ENCODE peak calls at places on chromosomes 13 and 19, in four cellular contexts. O is breast epithelium, K is tibial nerve, I is cardiac muscle cell. B is an unnamed sample.

GRCh38 chr13:20127563-20128458 is 33.0 kb downstream of the GJA3 start:
- DNase-seq in O (peak), K (peak), I (peak), B (no peak)

GRCh38 chr13:100872761-100873160 is 198.2 kb upstream of the TMTC4 start:
- DNase-seq in I (no peak), O (no peak), K (no peak), B (no peak)

GRCh38 chr19:13621413-13621812 is 115.1 kb upstream of the CACNA1A start:
- DNase-seq in O (peak), I (peak), K (no peak), B (peak)

GRCh38 chr19:47226426-47227346 is 4.3 kb downstream of the BBC3 start:
- DNase-seq in O (peak), I (peak), K (peak), B (no peak)

GRCh38 chr13:82506805-82507404 is 1375.4 kb downstream of the SLITRK1 start:
- DNase-seq in I (no peak), K (no peak), O (no peak), B (no peak)

GRCh38 chr13:51840141-51840540 is 4.8 kb downstream of the TMEM272 start:
- DNase-seq in K (no peak), I (no peak), O (no peak), B (no peak)

GRCh38 chr19:6062274-6062673 is 48.0 kb downstream of the RFX2 start:
- DNase-seq in O (peak), K (no peak), I (peak), B (no peak)

GRCh38 chr19:33427801-33428626 is 54.5 kb downstream of the CEBPG start:
- DNase-seq in O (no peak), I (no peak), K (no peak), B (no peak)

GRCh38 chr13:80389073-80390038 is 48.4 kb upstream of the SPRY2 start:
- DNase-seq in O (no peak), I (peak), K (no peak), B (no peak)

GRCh38 chr13:75798353-75799245 is 162.5 kb downstream of the LMO7 start:
- DNase-seq in K (no peak), O (no peak), I (peak), B (no peak)

GRCh38 chr19:39557791-39558622 is 18.0 kb upstream of the EID2 start:
- DNase-seq in K (no peak), I (peak), O (no peak), B (no peak)

B was measured in brain pericyte.